ENCODE peak calls at places on chromosome 20, in five cellular contexts. One of them, this sample, is unnamed.

GRCh38 chr20:49366687-49367086 is 88.8 kb upstream of the ZNFX1 start:
- DNase-seq in cardiac fibroblast: no peak
- DNase-seq in neural crest cell: no peak
- DNase-seq in stimulated activated CD8-positive, alpha-beta memory T cell treated with anti-CD3 and anti-CD28 coated beads, Interleukin-15, amount 100 ng/mL, for 1 hour: no peak
- DNase-seq in NCI-H1105 treated with DMSO at 0.1 percent for 48 hours: no peak
- DNase-seq in this sample: no peak

GRCh38 chr20:59743767-59744485 is 139.6 kb downstream of the PHACTR3 start:
- DNase-seq in cardiac fibroblast: no peak
- DNase-seq in neural crest cell: no peak
- DNase-seq in NCI-H1105 treated with DMSO at 0.1 percent for 48 hours: no peak
- DNase-seq in stimulated activated CD8-positive, alpha-beta memory T cell treated with anti-CD3 and anti-CD28 coated beads, Interleukin-15, amount 100 ng/mL, for 1 hour: no peak
- DNase-seq in this sample: no peak

GRCh38 chr20:64055893-64056638 is 6.6 kb upstream of the SOX18 start:
- DNase-seq in neural crest cell: no peak
- DNase-seq in NCI-H1105 treated with DMSO at 0.1 percent for 48 hours: no peak
- DNase-seq in cardiac fibroblast: peak
- DNase-seq in stimulated activated CD8-positive, alpha-beta memory T cell treated with anti-CD3 and anti-CD28 coated beads, Interleukin-15, amount 100 ng/mL, for 1 hour: no peak
- DNase-seq in this sample: no peak

GRCh38 chr20:60064554-60064953 is 106.3 kb downstream of the CDH26 start:
- DNase-seq in neural crest cell: no peak
- DNase-seq in stimulated activated CD8-positive, alpha-beta memory T cell treated with anti-CD3 and anti-CD28 coated beads, Interleukin-15, amount 100 ng/mL, for 1 hour: no peak
- DNase-seq in cardiac fibroblast: no peak
- DNase-seq in NCI-H1105 treated with DMSO at 0.1 percent for 48 hours: no peak
- DNase-seq in this sample: no peak

GRCh38 chr20:13041574-13042457 is 33.0 kb downstream of the SPTLC3 start:
- DNase-seq in neural crest cell: no peak
- DNase-seq in stimulated activated CD8-positive, alpha-beta memory T cell treated with anti-CD3 and anti-CD28 coated beads, Interleukin-15, amount 100 ng/mL, for 1 hour: no peak
- DNase-seq in NCI-H1105 treated with DMSO at 0.1 percent for 48 hours: no peak
- DNase-seq in cardiac fibroblast: peak
- DNase-seq in this sample: no peak

GRCh38 chr20:47676219-47676721 is 109.0 kb downstream of the SULF2 start:
- DNase-seq in cardiac fibroblast: no peak
- DNase-seq in NCI-H1105 treated with DMSO at 0.1 percent for 48 hours: no peak
- DNase-seq in neural crest cell: no peak
- DNase-seq in stimulated activated CD8-positive, alpha-beta memory T cell treated with anti-CD3 and anti-CD28 coated beads, Interleukin-15, amount 100 ng/mL, for 1 hour: no peak
- DNase-seq in this sample: no peak

GRCh38 chr20:49185071-49185757 is 2.9 kb downstream of the STAU1 start:
- DNase-seq in stimulated activated CD8-positive, alpha-beta memory T cell treated with anti-CD3 and anti-CD28 coated beads, Interleukin-15, amount 100 ng/mL, for 1 hour: no peak
- DNase-seq in cardiac fibroblast: no peak
- DNase-seq in NCI-H1105 treated with DMSO at 0.1 percent for 48 hours: no peak
- DNase-seq in neural crest cell: no peak
- DNase-seq in this sample: no peak

GRCh38 chr20:7291319-7291943 is 523.9 kb downstream of the BMP2 start:
- DNase-seq in neural crest cell: no peak
- DNase-seq in stimulated activated CD8-positive, alpha-beta memory T cell treated with anti-CD3 and anti-CD28 coated beads, Interleukin-15, amount 100 ng/mL, for 1 hour: no peak
- DNase-seq in NCI-H1105 treated with DMSO at 0.1 percent for 48 hours: no peak
- DNase-seq in cardiac fibroblast: no peak
- DNase-seq in this sample: no peak

GRCh38 chr20:47796952-47797351 is 11.7 kb upstream of the SULF2 start:
- DNase-seq in neural crest cell: no peak
- DNase-seq in NCI-H1105 treated with DMSO at 0.1 percent for 48 hours: no peak
- DNase-seq in stimulated activated CD8-positive, alpha-beta memory T cell treated with anti-CD3 and anti-CD28 coated beads, Interleukin-15, amount 100 ng/mL, for 1 hour: no peak
- DNase-seq in cardiac fibroblast: no peak
- DNase-seq in this sample: no peak

GRCh38 chr20:22374678-22375590 is 209.4 kb downstream of the FOXA2 start:
- DNase-seq in cardiac fibroblast: peak
- DNase-seq in neural crest cell: no peak
- DNase-seq in NCI-H1105 treated with DMSO at 0.1 percent for 48 hours: peak
- DNase-seq in stimulated activated CD8-positive, alpha-beta memory T cell treated with anti-CD3 and anti-CD28 coated beads, Interleukin-15, amount 100 ng/mL, for 1 hour: no peak
- DNase-seq in this sample: peak

This sample was measured in foreskin keratinocyte.